ENCODE peak calls at places on chromosomes 4 and X, in five cellular contexts. One of them, this sample, is unnamed. For H3K4me1, the result is how much of the 10 kb centered on the place peaks cover.

GRCh38 chrX:152913354-152913753 is 15.5 kb downstream of the ZNF185 start:
- DNase-seq in GM23338: no peak
- DNase-seq in Peyer's patch: no peak
- DNase-seq in mucosa of descending colon: no peak
- DNase-seq in CD8-positive, alpha-beta memory T cell: no peak
- DNase-seq in this sample: no peak

GRCh38 chrX:2707334-2707760 is 16.3 kb downstream of the CD99 start:
- DNase-seq in CD8-positive, alpha-beta memory T cell: peak
- DNase-seq in GM23338: peak
- DNase-seq in Peyer's patch: peak
- DNase-seq in mucosa of descending colon: peak
- DNase-seq in this sample: no peak

GRCh38 chr4:57020467-57021101 is 41.9 kb downstream of the POLR2B start:
- DNase-seq in mucosa of descending colon: no peak
- DNase-seq in Peyer's patch: no peak
- DNase-seq in GM23338: no peak
- DNase-seq in CD8-positive, alpha-beta memory T cell: no peak
- DNase-seq in this sample: no peak

GRCh38 chr4:55866973-55867574 is 13.6 kb downstream of the EXOC1 start:
- DNase-seq in Peyer's patch: no peak
- DNase-seq in GM23338: peak
- DNase-seq in mucosa of descending colon: no peak
- DNase-seq in CD8-positive, alpha-beta memory T cell: peak
- DNase-seq in this sample: no peak

GRCh38 chrX:93585661-93586060 is 87.7 kb downstream of the NAP1L3 start:
- DNase-seq in Peyer's patch: no peak
- DNase-seq in mucosa of descending colon: no peak
- DNase-seq in GM23338: no peak
- DNase-seq in CD8-positive, alpha-beta memory T cell: no peak
- DNase-seq in this sample: no peak

GRCh38 chr4:20543131-20543530 is 157.1 kb upstream of the PACRGL start:
- DNase-seq in GM23338: no peak
- DNase-seq in Peyer's patch: no peak
- DNase-seq in CD8-positive, alpha-beta memory T cell: no peak
- DNase-seq in mucosa of descending colon: no peak
- DNase-seq in this sample: no peak

GRCh38 chrX:65667503-65668355 is at the start of gene MSN:
- DNase-seq in mucosa of descending colon: peak
- DNase-seq in Peyer's patch: peak
- DNase-seq in GM23338: peak
- DNase-seq in CD8-positive, alpha-beta memory T cell: peak
- DNase-seq in this sample: peak

GRCh38 chrX:18390941-18391538 is 34.4 kb upstream of the CDKL5 start:
- DNase-seq in mucosa of descending colon: peak
- DNase-seq in CD8-positive, alpha-beta memory T cell: peak
- DNase-seq in Peyer's patch: peak
- DNase-seq in GM23338: peak
- DNase-seq in this sample: no peak

GRCh38 chr4:8582436-8582835 is 2.2 kb downstream of the GPR78 start:
- DNase-seq in CD8-positive, alpha-beta memory T cell: no peak
- DNase-seq in GM23338: no peak
- DNase-seq in mucosa of descending colon: no peak
- DNase-seq in Peyer's patch: no peak
- DNase-seq in this sample: no peak

GRCh38 chr4:102439835-102440234 is 61.3 kb upstream of the NFKB1 start:
- DNase-seq in Peyer's patch: no peak
- DNase-seq in GM23338: no peak
- DNase-seq in mucosa of descending colon: no peak
- DNase-seq in CD8-positive, alpha-beta memory T cell: no peak
- DNase-seq in this sample: no peak

GRCh38 chr4:70908993-70909556 is 6.9 kb downstream of the MOB1B start:
- DNase-seq in Peyer's patch: no peak
- DNase-seq in GM23338: no peak
- DNase-seq in mucosa of descending colon: no peak
- DNase-seq in CD8-positive, alpha-beta memory T cell: no peak
- DNase-seq in this sample: no peak
- H3K4me1 ChIP-seq in Peyer's patch: under half
- H3K4me1 ChIP-seq in GM23338: under half
- H3K4me1 ChIP-seq in mucosa of descending colon: under half
- H3K4me1 ChIP-seq in CD8-positive, alpha-beta memory T cell: under half
- H3K4me1 ChIP-seq in this sample: under half

GRCh38 chr4:42630908-42631307 is 26.0 kb downstream of the ATP8A1 start:
- DNase-seq in GM23338: no peak
- DNase-seq in mucosa of descending colon: no peak
- DNase-seq in CD8-positive, alpha-beta memory T cell: no peak
- DNase-seq in Peyer's patch: no peak
- DNase-seq in this sample: no peak

GRCh38 chr4:42628740-42629139 is 28.2 kb downstream of the ATP8A1 start:
- DNase-seq in CD8-positive, alpha-beta memory T cell: no peak
- DNase-seq in Peyer's patch: no peak
- DNase-seq in GM23338: no peak
- DNase-seq in mucosa of descending colon: peak
- DNase-seq in this sample: no peak

GRCh38 chr4:42626629-42627028 is 30.3 kb downstream of the ATP8A1 start:
- DNase-seq in Peyer's patch: no peak
- DNase-seq in mucosa of descending colon: no peak
- DNase-seq in GM23338: no peak
- DNase-seq in CD8-positive, alpha-beta memory T cell: no peak
- DNase-seq in this sample: no peak

GRCh38 chr4:42625366-42625765 is 31.5 kb downstream of the ATP8A1 start:
- DNase-seq in CD8-positive, alpha-beta memory T cell: no peak
- DNase-seq in mucosa of descending colon: no peak
- DNase-seq in GM23338: no peak
- DNase-seq in Peyer's patch: no peak
- DNase-seq in this sample: no peak

GRCh38 chr4:42627887-42628646 is 28.8 kb downstream of the ATP8A1 start:
- DNase-seq in Peyer's patch: peak
- DNase-seq in mucosa of descending colon: peak
- DNase-seq in CD8-positive, alpha-beta memory T cell: peak
- DNase-seq in GM23338: peak
- DNase-seq in this sample: no peak
- H3K4me1 ChIP-seq in Peyer's patch: under half
- H3K4me1 ChIP-seq in mucosa of descending colon: under half
- H3K4me1 ChIP-seq in CD8-positive, alpha-beta memory T cell: half or more
- H3K4me1 ChIP-seq in GM23338: under half
- H3K4me1 ChIP-seq in this sample: under half

DNA sequence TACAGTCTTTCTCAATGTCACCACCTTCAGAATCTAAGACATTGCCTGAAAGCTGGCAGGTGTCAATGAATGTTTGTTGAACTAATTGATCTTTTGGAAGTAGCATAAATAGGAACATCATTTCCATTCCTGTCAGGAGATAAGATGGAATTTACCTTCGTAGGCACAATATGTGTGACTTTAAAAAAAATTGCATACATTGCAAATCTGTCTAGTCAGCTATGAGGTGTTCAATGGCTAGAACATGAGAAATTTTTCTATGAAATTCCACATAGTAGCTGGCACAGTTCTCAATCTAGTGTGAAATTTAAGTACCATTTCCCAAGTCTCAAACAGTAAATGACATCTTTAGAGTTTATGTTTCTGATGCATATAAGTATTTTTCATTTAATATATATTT is 10.3 kb downstream of the PAGE2 start:
- DNase-seq in Peyer's patch: no peak
- DNase-seq in CD8-positive, alpha-beta memory T cell: no peak
- DNase-seq in GM23338: no peak
- DNase-seq in mucosa of descending colon: no peak
- DNase-seq in this sample: no peak
- H3K4me1 ChIP-seq in Peyer's patch: under half
- H3K4me1 ChIP-seq in CD8-positive, alpha-beta memory T cell: under half
- H3K4me1 ChIP-seq in GM23338: under half
- H3K4me1 ChIP-seq in mucosa of descending colon: under half
- H3K4me1 ChIP-seq in this sample: under half

GRCh38 chr4:2805712-2806391 is 13.0 kb downstream of the SH3BP2 start:
- DNase-seq in Peyer's patch: no peak
- DNase-seq in CD8-positive, alpha-beta memory T cell: no peak
- DNase-seq in mucosa of descending colon: peak
- DNase-seq in GM23338: no peak
- DNase-seq in this sample: peak
- H3K4me1 ChIP-seq in Peyer's patch: under half
- H3K4me1 ChIP-seq in CD8-positive, alpha-beta memory T cell: under half
- H3K4me1 ChIP-seq in mucosa of descending colon: half or more
- H3K4me1 ChIP-seq in GM23338: under half
- H3K4me1 ChIP-seq in this sample: half or more

GRCh38 chr4:76302856-76303438 is 3.6 kb upstream of the STBD1 start:
- DNase-seq in Peyer's patch: no peak
- DNase-seq in CD8-positive, alpha-beta memory T cell: no peak
- DNase-seq in mucosa of descending colon: no peak
- DNase-seq in GM23338: no peak
- DNase-seq in this sample: no peak
- H3K4me1 ChIP-seq in Peyer's patch: under half
- H3K4me1 ChIP-seq in CD8-positive, alpha-beta memory T cell: under half
- H3K4me1 ChIP-seq in mucosa of descending colon: under half
- H3K4me1 ChIP-seq in GM23338: under half
- H3K4me1 ChIP-seq in this sample: under half

GRCh38 chr4:169136330-169136729 is 126.3 kb upstream of the CBR4 start:
- DNase-seq in mucosa of descending colon: no peak
- DNase-seq in GM23338: no peak
- DNase-seq in Peyer's patch: no peak
- DNase-seq in CD8-positive, alpha-beta memory T cell: no peak
- DNase-seq in this sample: no peak
- H3K4me1 ChIP-seq in mucosa of descending colon: under half
- H3K4me1 ChIP-seq in GM23338: under half
- H3K4me1 ChIP-seq in Peyer's patch: under half
- H3K4me1 ChIP-seq in CD8-positive, alpha-beta memory T cell: under half
- H3K4me1 ChIP-seq in this sample: under half

GRCh38 chr4:95548738-95549245 is at the start of gene UNC5C:
- DNase-seq in mucosa of descending colon: peak
- DNase-seq in GM23338: peak
- DNase-seq in CD8-positive, alpha-beta memory T cell: no peak
- DNase-seq in Peyer's patch: no peak
- DNase-seq in this sample: peak

GRCh38 chr4:95546236-95546635 is 2.5 kb downstream of the UNC5C start:
- DNase-seq in mucosa of descending colon: no peak
- DNase-seq in Peyer's patch: no peak
- DNase-seq in GM23338: no peak
- DNase-seq in CD8-positive, alpha-beta memory T cell: no peak
- DNase-seq in this sample: no peak

GRCh38 chr4:95549246-95550138 is 719 bp upstream of the UNC5C start:
- DNase-seq in CD8-positive, alpha-beta memory T cell: no peak
- DNase-seq in mucosa of descending colon: peak
- DNase-seq in GM23338: peak
- DNase-seq in Peyer's patch: no peak
- DNase-seq in this sample: no peak

GRCh38 chr4:95546866-95547707 is 1.7 kb downstream of the UNC5C start:
- DNase-seq in GM23338: peak
- DNase-seq in mucosa of descending colon: no peak
- DNase-seq in CD8-positive, alpha-beta memory T cell: no peak
- DNase-seq in Peyer's patch: no peak
- DNase-seq in this sample: no peak

GRCh38 chr4:95547708-95548471 is 883 bp downstream of the UNC5C start:
- DNase-seq in mucosa of descending colon: peak
- DNase-seq in Peyer's patch: no peak
- DNase-seq in GM23338: peak
- DNase-seq in CD8-positive, alpha-beta memory T cell: no peak
- DNase-seq in this sample: peak
- H3K4me1 ChIP-seq in mucosa of descending colon: under half
- H3K4me1 ChIP-seq in Peyer's patch: under half
- H3K4me1 ChIP-seq in GM23338: under half
- H3K4me1 ChIP-seq in CD8-positive, alpha-beta memory T cell: under half
- H3K4me1 ChIP-seq in this sample: under half

GRCh38 chr4:41323706-41324105 is 67.0 kb downstream of the UCHL1 start:
- DNase-seq in CD8-positive, alpha-beta memory T cell: no peak
- DNase-seq in Peyer's patch: no peak
- DNase-seq in GM23338: no peak
- DNase-seq in mucosa of descending colon: no peak
- DNase-seq in this sample: no peak
- H3K4me1 ChIP-seq in CD8-positive, alpha-beta memory T cell: under half
- H3K4me1 ChIP-seq in Peyer's patch: under half
- H3K4me1 ChIP-seq in GM23338: under half
- H3K4me1 ChIP-seq in mucosa of descending colon: under half
- H3K4me1 ChIP-seq in this sample: under half

GRCh38 chr4:122833999-122834398 is 7.4 kb downstream of the FGF2 start:
- DNase-seq in Peyer's patch: no peak
- DNase-seq in GM23338: peak
- DNase-seq in mucosa of descending colon: no peak
- DNase-seq in CD8-positive, alpha-beta memory T cell: no peak
- DNase-seq in this sample: no peak
- H3K4me1 ChIP-seq in Peyer's patch: under half
- H3K4me1 ChIP-seq in GM23338: half or more
- H3K4me1 ChIP-seq in mucosa of descending colon: under half
- H3K4me1 ChIP-seq in CD8-positive, alpha-beta memory T cell: under half
- H3K4me1 ChIP-seq in this sample: under half

This sample was measured in right lobe of liver.